ENCODE peak calls at places on chromosomes 2 and 18, in four cellular contexts. K is effector memory CD4-positive, alpha-beta T cell; L is left ventricle myocardium superior; T is fibroblast of mammary gland. J is an unnamed sample.

GRCh38 chr2:99430614-99431258 is 59.1 kb downstream of the REV1 start:
- DNase-seq in K (no peak), T (peak), L (no peak), J (no peak)

GRCh38 chr2:127676906-127677305 is 1.6 kb upstream of the LIMS2 start:
- DNase-seq in L (peak), K (no peak), T (no peak), J (no peak)

GRCh38 chr2:18312818-18313217 is 247.6 kb downstream of the RDH14 start:
- DNase-seq in L (no peak), K (no peak), T (no peak), J (no peak)

GRCh38 chr18:21489119-21489750 is 111.3 kb downstream of the ESCO1 start:
- DNase-seq in K (no peak), T (peak), L (no peak), J (no peak)

GRCh38 chr2:203591642-203592041 is 56.5 kb upstream of the RAPH1 start:
- DNase-seq in K (no peak), L (no peak), T (peak), J (no peak)

GRCh38 chr2:119523383-119523958 is 812 bp downstream of the SCTR start:
- DNase-seq in K (no peak), L (no peak), T (no peak), J (no peak)

GRCh38 chr2:63057249-63058148 is 6.9 kb downstream of the OTX1 start:
- DNase-seq in K (no peak), T (no peak), L (no peak), J (no peak)

GRCh38 chr2:216849987-216850386 is 9.9 kb downstream of the TNP1 start:
- DNase-seq in L (peak), K (no peak), T (peak), J (peak)

GRCh38 chr2:39142012-39142346 is 21.1 kb upstream of the SOS1 start:
- DNase-seq in K (no peak), L (no peak), T (no peak), J (no peak)

GRCh38 chr2:57296795-57297517 is 749.6 kb upstream of the VRK2 start:
- DNase-seq in K (no peak), T (peak), L (no peak), J (no peak)

GRCh38 chr2:200003444-200003843 is 48.1 kb downstream of the MAIP1 start:
- DNase-seq in L (no peak), T (peak), K (no peak), J (no peak)